ENCODE peak calls at places on chromosome 17, in ten cellular contexts. Y is anterior cingulate cortex; F is breast epithelium; T is GM19239; R is NAMALWA; D is 8988T; K is activated CD4-positive, alpha-beta T cell treated with anti-CD3 and anti-CD28 coated beads for 4 hours; A is activated T-helper 1 cell treated with anti-CD3 and anti-CD28 coated beads, Interleukin-12 subunit alpha, Interleukin-12 subunit beta, Interleukin-2, Interleukin-4 antibody, amounts not matched to agents 30 ng/mL and 10 ng/mL and 1 ng/mL, durations not matched to agents 14 hours and 24 hours and 36 hours; N is NCI-H2171 treated with DMSO at 0.1 percent for 48 hours; M is IMR-90. G is an unnamed sample.

GRCh38 chr17:4945176-4945943 is 3.0 kb downstream of the PFN1 start:
- DNase-seq in M (peak), F (peak), N (no peak), T (no peak), D (peak), Y (no peak), R (peak), K (peak), A (peak), G (peak)

GRCh38 chr17:77498875-77499698 is 358.3 kb downstream of the SEC14L1 start:
- DNase-seq in A (no peak), T (no peak), M (no peak), R (no peak), N (no peak), Y (no peak), K (no peak), D (no peak), F (no peak), G (no peak)

GRCh38 chr17:53950207-53950857 is 127.6 kb downstream of the KIF2B start:
- DNase-seq in M (no peak), A (no peak), Y (no peak), N (no peak), D (no peak), F (no peak), R (peak), K (no peak), T (no peak), G (peak)

GRCh38 chr17:80053102-80053501 is 16.7 kb downstream of the CCDC40 start:
- DNase-seq in T (no peak), D (no peak), K (no peak), M (no peak), Y (no peak), N (no peak), R (no peak), A (no peak), F (no peak), G (no peak)

GRCh38 chr17:26792486-26792885 is 501.4 kb upstream of the WSB1 start:
- DNase-seq in A (no peak), R (peak), M (peak), F (no peak), K (no peak), Y (no peak), D (no peak), N (no peak), T (no peak), G (peak)

GRCh38 chr17:45824475-45824874 is 20.2 kb upstream of the SPPL2C start:
- DNase-seq in N (no peak), A (no peak), T (no peak), F (no peak), D (no peak), R (no peak), M (no peak), Y (no peak), K (no peak), G (no peak)

GRCh38 chr17:9899280-9900018 is 5.6 kb downstream of the RCVRN start:
- DNase-seq in F (no peak), M (no peak), K (no peak), R (no peak), T (no peak), N (no peak), D (no peak), Y (no peak), A (no peak), G (no peak)

GRCh38 chr17:2400474-2400866 is 390 bp downstream of the MNT start:
- DNase-seq in T (no peak), Y (no peak), F (no peak), R (peak), K (peak), M (no peak), N (peak), D (no peak), A (peak), G (peak)

GRCh38 chr17:41519501-41520224 is 973 bp upstream of the KRT15 start:
- DNase-seq in F (no peak), K (no peak), A (no peak), M (no peak), N (peak), Y (no peak), T (no peak), D (no peak), R (no peak), G (no peak)

GRCh38 chr17:45129940-45130639 is 2.2 kb downstream of the PLCD3 start:
- DNase-seq in M (peak), Y (no peak), A (no peak), K (no peak), T (no peak), N (no peak), F (no peak), R (no peak), D (no peak), G (peak)

GRCh38 chr17:13735444-13735843 is 133.7 kb upstream of the HS3ST3A1 start:
- DNase-seq in M (peak), K (no peak), Y (no peak), D (no peak), F (no peak), T (no peak), N (no peak), R (no peak), A (no peak), G (no peak)

GRCh38 chr17:30520436-30520835 is 43.2 kb downstream of the GOSR1 start:
- DNase-seq in F (no peak), M (peak), T (no peak), K (no peak), Y (no peak), A (no peak), D (no peak), N (no peak), R (no peak), G (no peak)

GRCh38 chr17:49567871-49568694 is 7.6 kb upstream of the NXPH3 start:
- DNase-seq in M (peak), A (peak), T (peak), Y (peak), D (no peak), F (peak), K (peak), N (no peak), R (peak), G (peak)

GRCh38 chr17:38702900-38703741 is 2.0 kb upstream of the MLLT6 start:
- DNase-seq in N (no peak), D (no peak), M (no peak), F (no peak), T (no peak), K (peak), Y (no peak), A (no peak), R (no peak), G (no peak)

GRCh38 chr17:75737133-75737962 is 16.1 kb downstream of the ITGB4 start:
- DNase-seq in D (no peak), M (no peak), T (no peak), K (no peak), N (no peak), F (no peak), R (no peak), A (no peak), Y (no peak), G (no peak)

GRCh38 chr17:64401244-64401860 is 10.7 kb upstream of the PECAM1 start:
- DNase-seq in R (no peak), N (no peak), A (no peak), Y (no peak), T (no peak), K (no peak), F (no peak), D (no peak), M (no peak), G (no peak)

GRCh38 chr17:57636985-57637667 is 108.0 kb downstream of the CCDC182 start:
- DNase-seq in R (no peak), K (no peak), D (no peak), M (peak), A (no peak), F (no peak), Y (no peak), T (no peak), N (peak), G (no peak)

GRCh38 chr17:81955756-81956544 is 5.0 kb downstream of the NOTUM start:
- DNase-seq in F (no peak), T (no peak), D (no peak), A (no peak), K (no peak), R (no peak), N (no peak), Y (no peak), M (no peak), G (no peak)

GRCh38 chr17:75845933-75846700 is 1.9 kb upstream of the UNC13D start:
- DNase-seq in Y (no peak), A (no peak), T (no peak), K (no peak), M (no peak), D (no peak), F (no peak), R (no peak), N (no peak), G (peak)

GRCh38 chr17:44384823-44385286 is 4.6 kb downstream of the ITGA2B start:
- DNase-seq in T (no peak), Y (no peak), A (no peak), D (no peak), N (no peak), R (no peak), F (no peak), M (no peak), K (no peak), G (no peak)

GRCh38 chr17:2387086-2388019 is 13.5 kb downstream of the MNT start:
- DNase-seq in K (no peak), Y (no peak), R (no peak), N (no peak), M (no peak), D (no peak), T (no peak), F (no peak), A (no peak), G (no peak)

GRCh38 chr17:77842906-77843249 is 115.6 kb upstream of the TNRC6C start:
- DNase-seq in D (no peak), F (no peak), N (no peak), T (no peak), R (no peak), K (no peak), A (no peak), M (no peak), Y (no peak), G (no peak)

GRCh38 chr17:19904924-19905323 is 37.2 kb upstream of the ULK2 start:
- DNase-seq in A (no peak), D (no peak), N (no peak), T (no peak), R (no peak), F (no peak), Y (no peak), K (no peak), M (no peak), G (no peak)

GRCh38 chr17:42623732-42624596 is 14.5 kb downstream of the TUBG1 start:
- DNase-seq in Y (no peak), A (no peak), M (peak), K (no peak), D (no peak), N (peak), F (no peak), R (no peak), T (no peak), G (peak)

GRCh38 chr17:70184770-70185169 is 15.4 kb downstream of the KCNJ2 start:
- DNase-seq in M (peak), Y (no peak), N (no peak), K (no peak), A (no peak), R (no peak), F (no peak), D (no peak), T (no peak), G (no peak)

GRCh38 chr17:41551370-41551769 is 20.5 kb downstream of the KRT9 start:
- DNase-seq in A (no peak), D (no peak), T (no peak), R (no peak), Y (no peak), M (peak), F (no peak), N (no peak), K (no peak), G (no peak)

GRCh38 chr17:78281249-78281865 is 49.9 kb downstream of the TMEM235 start:
- DNase-seq in R (no peak), F (no peak), Y (no peak), D (no peak), A (no peak), M (peak), N (no peak), T (no peak), K (no peak), G (no peak)

GRCh38 chr17:29617125-29617480 is 5.6 kb downstream of the CORO6 start:
- DNase-seq in N (peak), R (peak), A (peak), Y (peak), T (peak), K (peak), F (peak), M (peak), D (peak), G (peak)

GRCh38 chr17:36742267-36743000 is 141.1 kb downstream of the MRM1 start:
- DNase-seq in N (no peak), M (no peak), R (no peak), T (no peak), Y (no peak), F (no peak), A (no peak), D (no peak), K (no peak), G (peak)

G was measured in SW480.